ENCODE peak calls at places on chromosomes 2 and 18, in ten cellular contexts. L, A, Y, W, T, N, R, O, X and M are unnamed samples.

GRCh38 chr2:20025065-20025786 is 12.8 kb upstream of the MATN3 start:
- DNase-seq in L (no peak), A (no peak), Y (no peak), W (no peak), T (no peak), N (no peak), R (no peak), O (no peak), X (no peak), M (no peak)

GRCh38 chr2:237860273-237860935 is 981 bp downstream of the RAMP1 start:
- DNase-seq in L (no peak), A (no peak), Y (no peak), W (no peak), T (no peak), N (peak; percentile 10), R (no peak), O (no peak), X (no peak), M (no peak)

GRCh38 chr2:235382091-235383000 is 111.5 kb upstream of the AGAP1 start:
- DNase-seq in L (no peak), A (no peak), Y (no peak), W (no peak), T (no peak), N (no peak), R (no peak), O (no peak), X (no peak), M (no peak)

GRCh38 chr2:223896751-223897320 is 48.3 kb downstream of the WDFY1 start:
- DNase-seq in L (no peak), A (no peak), Y (no peak), W (no peak), T (no peak), N (no peak), R (no peak), O (no peak), X (no peak), M (no peak)

GRCh38 chr2:200288670-200289429 is 17.6 kb upstream of the SPATS2L start:
- DNase-seq in L (no peak), A (no peak), Y (no peak), W (no peak), T (no peak), N (peak; percentile 55), R (no peak), O (no peak), X (no peak), M (no peak)

GRCh38 chr2:223203971-223204370 is 152.0 kb downstream of the KCNE4 start:
- DNase-seq in L (no peak), A (no peak), Y (no peak), W (no peak), T (no peak), N (peak; percentile 9), R (no peak), O (no peak), X (no peak), M (no peak)

GRCh38 chr18:35326695-35327387 is 17.4 kb downstream of the ZNF24 start:
- DNase-seq in L (no peak), A (no peak), Y (no peak), W (no peak), T (no peak), N (no peak), R (no peak), O (no peak), X (no peak), M (no peak)

GRCh38 chr2:119864318-119864717 is 104.6 kb downstream of the PTPN4 start:
- DNase-seq in L (no peak), A (no peak), Y (no peak), W (no peak), T (no peak), N (no peak), R (no peak), O (no peak), X (no peak), M (no peak)

GRCh38 chr2:144152817-144153271 is 367.1 kb downstream of the ZEB2 start:
- DNase-seq in L (no peak), A (no peak), Y (no peak), W (no peak), T (no peak), N (peak; percentile 10), R (no peak), O (peak; percentile 11), X (no peak), M (no peak)

GRCh38 chr2:85457877-85458316 is 39.4 kb downstream of the SH2D6 start:
- DNase-seq in L (peak; percentile 95), A (no peak), Y (no peak), W (no peak), T (no peak), N (no peak), R (no peak), O (no peak), X (no peak), M (no peak)

GRCh38 chr18:78107363-78107762 is 857.7 kb downstream of the GALR1 start:
- DNase-seq in L (no peak), A (no peak), Y (no peak), W (no peak), T (no peak), N (no peak), R (no peak), O (no peak), X (no peak), M (no peak)

GRCh38 chr18:73458186-73458964 is 590.6 kb upstream of the NETO1 start:
- DNase-seq in L (no peak), A (no peak), Y (no peak), W (no peak), T (no peak), N (no peak), R (no peak), O (no peak), X (no peak), M (no peak)

GRCh38 chr2:129730979-129731378 is 248.5 kb upstream of the RAB6C start:
- DNase-seq in L (no peak), A (no peak), Y (no peak), W (no peak), T (no peak), N (no peak), R (no peak), O (no peak), X (no peak), M (no peak)

GRCh38 chr2:205390866-205391265 is 291.4 kb upstream of the NRP2 start:
- DNase-seq in L (no peak), A (no peak), Y (no peak), W (no peak), T (no peak), N (no peak), R (no peak), O (no peak), X (no peak), M (no peak)

GRCh38 chr2:238558456-238559099 is 131.9 kb downstream of the ASB1 start:
- DNase-seq in L (no peak), A (no peak), Y (no peak), W (no peak), T (no peak), N (no peak), R (no peak), O (no peak), X (no peak), M (no peak)

GRCh38 chr18:7626175-7626921 is 59.2 kb downstream of the PTPRM start:
- DNase-seq in L (no peak), A (no peak), Y (no peak), W (no peak), T (no peak), N (no peak), R (no peak), O (no peak), X (no peak), M (no peak)

GRCh38 chr2:98634406-98635092 is 26.2 kb downstream of the UNC50 start:
- DNase-seq in L (peak; percentile 7), A (no peak), Y (no peak), W (no peak), T (peak; percentile 11), N (no peak), R (no peak), O (peak; percentile 65), X (no peak), M (no peak)

GRCh38 chr2:237874585-237875161 is 15.2 kb downstream of the RAMP1 start:
- DNase-seq in L (no peak), A (no peak), Y (no peak), W (no peak), T (no peak), N (peak; percentile 87), R (no peak), O (no peak), X (no peak), M (no peak)

GRCh38 chr2:174614261-174614660 is 16.7 kb upstream of the WIPF1 start:
- DNase-seq in L (no peak), A (no peak), Y (no peak), W (no peak), T (no peak), N (peak; percentile 33), R (no peak), O (no peak), X (no peak), M (no peak)